ENCODE peak calls at places on chromosome 9, in seven cellular contexts. S, E, A, U, W, B and Q are unnamed samples.

GRCh38 chr9:136535070-136535469 is 10.8 kb downstream of the NOTCH1 start:
- DNase-seq in S (no peak), E (no peak), A (no peak), U (no peak), W (no peak), B (no peak), Q (no peak)

GRCh38 chr9:121450241-121450640 is 49.4 kb downstream of the GGTA1 start:
- DNase-seq in S (no peak), E (no peak), A (no peak), U (peak; percentile 32), W (no peak), B (no peak), Q (no peak)

GRCh38 chr9:93567271-93567959 is 9.0 kb upstream of the PHF2 start:
- DNase-seq in S (no peak), E (no peak), A (no peak), U (no peak), W (no peak), B (no peak), Q (no peak)

GRCh38 chr9:99023831-99024230 is 80.1 kb downstream of the COL15A1 start:
- DNase-seq in S (no peak), E (no peak), A (peak; percentile 39), U (no peak), W (no peak), B (no peak), Q (no peak)

GRCh38 chr9:89743216-89743575 is 138.4 kb downstream of the GADD45G start:
- DNase-seq in S (peak; percentile 90), E (no peak), A (no peak), U (no peak), W (no peak), B (no peak), Q (no peak)

GRCh38 chr9:34984049-34984448 is 5.5 kb upstream of the DNAJB5 start:
- DNase-seq in S (peak; percentile 36), E (no peak), A (no peak), U (no peak), W (no peak), B (peak; percentile 38), Q (no peak)

GRCh38 chr9:89837152-89837551 is 232.3 kb downstream of the GADD45G start:
- DNase-seq in S (no peak), E (no peak), A (no peak), U (peak; percentile 26), W (no peak), B (no peak), Q (no peak)

GRCh38 chr9:35560625-35561337 is 44.3 kb upstream of the TESK1 start:
- DNase-seq in S (no peak), E (no peak), A (no peak), U (no peak), W (no peak), B (no peak), Q (no peak)

GRCh38 chr9:95840096-95840495 is 35.4 kb upstream of the ERCC6L2 start:
- DNase-seq in S (no peak), E (no peak), A (no peak), U (no peak), W (no peak), B (no peak), Q (no peak)

GRCh38 chr9:82457281-82457680 is 468.7 kb downstream of the SPATA31D1 start:
- DNase-seq in S (peak; percentile 10), E (no peak), A (no peak), U (no peak), W (no peak), B (no peak), Q (no peak)

GRCh38 chr9:37938121-37938906 is 34.4 kb upstream of the SLC25A51 start:
- DNase-seq in S (no peak), E (no peak), A (no peak), U (no peak), W (peak; percentile 73), B (no peak), Q (no peak)

GRCh38 chr9:86903461-86904010 is 43.8 kb downstream of the GAS1 start:
- DNase-seq in S (no peak), E (no peak), A (no peak), U (no peak), W (no peak), B (no peak), Q (no peak)

GRCh38 chr9:22108581-22109370 is 99.7 kb upstream of the CDKN2B start:
- DNase-seq in S (no peak), E (no peak), A (no peak), U (no peak), W (no peak), B (no peak), Q (no peak)

GRCh38 chr9:94212091-94212490 is 47.0 kb upstream of the ZNF169 start:
- DNase-seq in S (peak; percentile 6), E (no peak), A (no peak), U (no peak), W (no peak), B (no peak), Q (no peak)

GRCh38 chr9:133672503-133673259 is 36.5 kb downstream of the DBH start:
- DNase-seq in S (no peak), E (no peak), A (no peak), U (no peak), W (peak; percentile 50), B (no peak), Q (no peak)

GRCh38 chr9:33159760-33160127 is 7.4 kb downstream of the B4GALT1 start:
- DNase-seq in S (peak; percentile 25), E (peak; percentile 74), A (peak; percentile 26), U (peak; percentile 60), W (no peak), B (peak; percentile 78), Q (peak; percentile 30)

GRCh38 chr9:98361645-98362044 is 106.2 kb upstream of the TBC1D2 start:
- DNase-seq in S (no peak), E (no peak), A (no peak), U (no peak), W (no peak), B (no peak), Q (no peak)

GRCh38 chr9:35002623-35003022 is 13.1 kb downstream of the DNAJB5 start:
- DNase-seq in S (no peak), E (no peak), A (no peak), U (no peak), W (no peak), B (no peak), Q (no peak)

GRCh38 chr9:138117836-138118235 is 240.3 kb downstream of the CACNA1B start:
- DNase-seq in S (no peak), E (peak; percentile 17), A (no peak), U (no peak), W (peak; percentile 19), B (no peak), Q (no peak)
- H3K9me3 ChIP-seq in S (no peaks in the 10 kb centered on the region), E (no peaks in the 10 kb centered on the region), A (no peaks in the 10 kb centered on the region), U (no peaks in the 10 kb centered on the region), W (no peaks in the 10 kb centered on the region), B (no peaks in the 10 kb centered on the region), Q (no peaks in the 10 kb centered on the region)

DNA sequence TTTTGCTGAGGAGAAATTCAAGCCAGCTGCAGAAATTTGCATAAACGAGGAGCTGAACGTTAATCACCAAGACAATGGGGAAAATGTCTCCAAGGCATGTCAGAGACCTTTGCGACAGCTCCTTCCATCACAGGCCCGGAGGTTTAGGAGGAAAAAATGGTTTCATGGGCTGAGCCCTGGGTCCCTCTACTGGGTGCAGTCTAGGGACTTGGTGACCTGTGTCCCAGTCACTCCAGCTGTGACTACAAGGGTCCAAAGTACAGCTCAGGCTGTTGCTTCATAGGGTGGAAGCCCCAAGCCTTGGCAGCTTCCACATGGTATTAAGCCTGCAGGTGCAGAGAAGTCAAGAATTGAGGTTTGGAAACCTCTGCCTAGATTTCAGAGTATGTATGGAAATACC is 207.5 kb downstream of the DENND1A start:
- DNase-seq in S (no peak), E (no peak), A (no peak), U (no peak), W (no peak), B (no peak), Q (no peak)
- H3K9me3 ChIP-seq in S (no peaks in the 10 kb centered on the region), E (no peaks in the 10 kb centered on the region), A (no peaks in the 10 kb centered on the region), U (no peaks in the 10 kb centered on the region), W (no peaks in the 10 kb centered on the region), B (no peaks in the 10 kb centered on the region), Q (no peaks in the 10 kb centered on the region)

GRCh38 chr9:107548298-107549142 is 59.0 kb upstream of the KLF4 start:
- DNase-seq in S (no peak), E (no peak), A (no peak), U (no peak), W (no peak), B (no peak), Q (no peak)

GRCh38 chr9:107547303-107547702 is 57.7 kb upstream of the KLF4 start:
- DNase-seq in S (no peak), E (no peak), A (no peak), U (no peak), W (no peak), B (no peak), Q (no peak)

GRCh38 chr9:107546859-107547258 is 57.3 kb upstream of the KLF4 start:
- DNase-seq in S (no peak), E (no peak), A (no peak), U (no peak), W (no peak), B (no peak), Q (no peak)

GRCh38 chr9:107545036-107545435 is 55.5 kb upstream of the KLF4 start:
- DNase-seq in S (no peak), E (no peak), A (no peak), U (no peak), W (no peak), B (no peak), Q (no peak)

GRCh38 chr9:107547772-107548297 is 58.3 kb upstream of the KLF4 start:
- DNase-seq in S (no peak), E (no peak), A (no peak), U (no peak), W (no peak), B (no peak), Q (no peak)
- H3K9me3 ChIP-seq in S (no peaks in the 10 kb centered on the region), E (no peaks in the 10 kb centered on the region), A (no peaks in the 10 kb centered on the region), U (no peaks in the 10 kb centered on the region), W (no peaks in the 10 kb centered on the region), B (no peaks in the 10 kb centered on the region), Q (no peaks in the 10 kb centered on the region)

DNA sequence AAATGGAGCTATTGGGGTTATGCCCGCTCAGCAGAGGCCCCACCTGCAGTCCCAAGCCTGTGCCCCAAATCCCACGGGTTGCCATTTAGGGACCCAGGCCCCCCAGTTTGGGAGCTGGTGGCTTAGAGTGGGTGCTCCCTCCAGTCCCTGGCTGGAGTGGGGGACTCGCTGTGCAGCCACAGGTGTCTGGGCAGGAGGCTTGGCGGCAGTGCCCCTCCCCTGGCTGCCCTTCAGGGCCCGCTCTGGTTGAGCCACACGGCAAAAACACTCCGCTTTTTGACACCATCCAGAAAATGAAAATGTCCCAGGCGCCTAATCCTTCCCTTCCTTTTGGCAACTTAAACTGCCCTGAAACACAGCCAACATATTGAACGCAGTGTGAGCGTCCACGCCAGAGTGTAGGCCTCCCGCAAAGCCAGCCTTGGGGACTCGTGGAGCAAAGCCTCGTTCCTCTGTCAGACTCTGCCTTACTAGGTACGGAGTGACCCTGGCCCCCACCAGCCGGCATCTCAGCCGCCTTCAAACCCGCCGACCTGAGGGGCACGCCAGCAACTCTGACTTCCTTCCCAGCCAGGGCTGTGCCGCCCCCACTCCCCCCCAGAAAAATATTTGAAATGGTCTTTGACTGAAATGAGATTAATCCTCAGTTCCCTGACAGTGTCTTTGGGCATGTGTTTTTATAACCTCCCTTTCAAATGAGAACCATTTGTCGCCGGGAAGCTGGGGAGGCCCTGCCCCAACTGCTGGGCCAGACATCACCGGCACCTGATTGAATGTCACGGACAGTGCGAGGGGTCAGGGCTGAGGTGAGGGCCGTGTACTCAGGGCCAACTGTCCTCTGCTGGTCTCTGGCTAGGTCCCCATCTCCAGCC is 98.5 kb upstream of the LMX1B start:
- DNase-seq in S (no peak), E (peak; percentile 47), A (no peak), U (no peak), W (peak; percentile 54), B (no peak), Q (no peak)
- H3K9me3 ChIP-seq in S (no peaks in the 10 kb centered on the region), E (no peaks in the 10 kb centered on the region), A (no peaks in the 10 kb centered on the region), U (no peaks in the 10 kb centered on the region), W (no peaks in the 10 kb centered on the region), B (no peaks in the 10 kb centered on the region), Q (no peaks in the 10 kb centered on the region)